ENCODE peak calls at places on chromosomes 13 and 19, in six cellular contexts. G, M, Z, C, K and F are unnamed samples.
A peak's percentile ranks its signal among the peaks of the same experiment; 100 is the strongest.

GRCh38 chr19:5058456-5059190 is 89.7 kb downstream of the KDM4B start:
- DNase-seq in G (peak; percentile 41), M (no peak), Z (no peak), C (peak; percentile 38), K (no peak), F (peak; percentile 57)

GRCh38 chr13:21657538-21657937 is 13.3 kb upstream of the FGF9 start:
- DNase-seq in G (peak; percentile 94), M (peak; percentile 75), Z (peak; percentile 42), C (peak; percentile 34), K (no peak), F (peak; percentile 85)

GRCh38 chr19:31342926-31343325 is 6.3 kb downstream of the TSHZ3 start:
- DNase-seq in G (no peak), M (no peak), Z (no peak), C (no peak), K (no peak), F (no peak)

GRCh38 chr19:33399745-33400681 is 26.5 kb downstream of the CEBPG start:
- DNase-seq in G (no peak), M (no peak), Z (no peak), C (no peak), K (no peak), F (no peak)

GRCh38 chr19:49145485-49146407 is 9.4 kb downstream of the HRC start:
- DNase-seq in G (peak; percentile 71), M (peak; percentile 57), Z (peak; percentile 83), C (peak; percentile 86), K (peak; percentile 62), F (peak; percentile 82)

GRCh38 chr13:88717946-88718345 is 1046.8 kb downstream of the SLITRK5 start:
- DNase-seq in G (no peak), M (no peak), Z (no peak), C (no peak), K (no peak), F (no peak)

GRCh38 chr13:48401480-48401879 is 11.4 kb downstream of the LPAR6 start:
- DNase-seq in G (no peak), M (no peak), Z (no peak), C (no peak), K (no peak), F (no peak)

GRCh38 chr13:82654851-82655517 is 1227.3 kb downstream of the SLITRK1 start:
- DNase-seq in G (peak; percentile 82), M (peak; percentile 37), Z (no peak), C (peak; percentile 73), K (no peak), F (peak; percentile 54)

GRCh38 chr13:44300895-44301638 is 72.6 kb upstream of the SERP2 start:
- DNase-seq in G (peak; percentile 87), M (peak; percentile 94), Z (peak; percentile 23), C (peak; percentile 86), K (peak; percentile 36), F (no peak)

GRCh38 chr19:38526430-38526829 is 91.3 kb downstream of the MAP4K1 start:
- DNase-seq in G (no peak), M (no peak), Z (no peak), C (no peak), K (no peak), F (no peak)

GRCh38 chr13:112684041-112684440 is 5.8 kb upstream of the ATP11A start:
- DNase-seq in G (no peak), M (no peak), Z (no peak), C (no peak), K (no peak), F (no peak)

GRCh38 chr19:18097993-18098890 is 664 bp downstream of the MAST3 start:
- DNase-seq in G (no peak), M (no peak), Z (no peak), C (no peak), K (no peak), F (peak; percentile 13)

GRCh38 chr13:106981050-106981449 is 413.1 kb upstream of the ARGLU1 start:
- DNase-seq in G (no peak), M (no peak), Z (no peak), C (no peak), K (no peak), F (no peak)

GRCh38 chr13:98349731-98350305 is 172.7 kb upstream of the RNF113B start:
- DNase-seq in G (no peak), M (no peak), Z (no peak), C (no peak), K (no peak), F (no peak)

GRCh38 chr19:38564981-38565685 is 52.6 kb downstream of the MAP4K1 start:
- DNase-seq in G (no peak), M (no peak), Z (no peak), C (peak; percentile 5), K (no peak), F (no peak)

GRCh38 chr13:78972561-78972960 is 313.6 kb upstream of the OBI1 start:
- DNase-seq in G (no peak), M (no peak), Z (no peak), C (no peak), K (no peak), F (no peak)

GRCh38 chr19:42850981-42851717 is 28.4 kb downstream of the PSG1 start:
- DNase-seq in G (peak; percentile 98), M (peak; percentile 93), Z (peak; percentile 94), C (peak; percentile 73), K (peak; percentile 85), F (peak; percentile 75)

GRCh38 chr13:79812070-79812850 is 331.3 kb downstream of the NDFIP2 start:
- DNase-seq in G (no peak), M (no peak), Z (no peak), C (no peak), K (no peak), F (no peak)

GRCh38 chr19:13055213-13056051 is 47.2 kb downstream of the LYL1 start:
- DNase-seq in G (peak; percentile 89), M (peak; percentile 96), Z (peak; percentile 82), C (peak; percentile 98), K (peak; percentile 77), F (peak; percentile 83)

GRCh38 chr19:18488838-18489626 is 32.8 kb downstream of the ELL start:
- DNase-seq in G (no peak), M (no peak), Z (peak; percentile 27), C (no peak), K (no peak), F (no peak)

GRCh38 chr13:113307491-113307890 is 10.5 kb downstream of the LAMP1 start:
- DNase-seq in G (peak; percentile 57), M (no peak), Z (no peak), C (no peak), K (no peak), F (no peak)

GRCh38 chr13:41791056-41791455 is 169.9 kb downstream of the VWA8 start:
- DNase-seq in G (peak; percentile 24), M (no peak), Z (no peak), C (peak; percentile 40), K (no peak), F (no peak)

GRCh38 chr13:48626726-48627451 is 26.8 kb upstream of the CYSLTR2 start:
- DNase-seq in G (no peak), M (no peak), Z (no peak), C (peak; percentile 64), K (no peak), F (no peak)

GRCh38 chr13:26855921-26856320 is 95.3 kb upstream of the GPR12 start:
- DNase-seq in G (no peak), M (peak; percentile 1), Z (no peak), C (no peak), K (no peak), F (no peak)

GRCh38 chr13:42720116-42720857 is 61.1 kb upstream of the FAM216B start:
- DNase-seq in G (peak; percentile 99), M (peak; percentile 89), Z (peak; percentile 74), C (peak; percentile 99), K (peak; percentile 99), F (peak; percentile 77)

GRCh38 chr19:10193666-10194499 is 870 bp downstream of the DNMT1 start:
- DNase-seq in G (peak; percentile 76), M (peak; percentile 70), Z (peak; percentile 62), C (peak; percentile 35), K (no peak), F (peak; percentile 62)

GRCh38 chr19:46840157-46840942 is 10.3 kb downstream of the AP2S1 start:
- DNase-seq in G (peak; percentile 70), M (peak; percentile 61), Z (peak; percentile 57), C (peak; percentile 78), K (no peak), F (peak; percentile 63)

GRCh38 chr13:31965361-31966066 is 66.1 kb upstream of the FRY start:
- DNase-seq in G (peak; percentile 84), M (peak; percentile 70), Z (peak; percentile 74), C (peak; percentile 61), K (no peak), F (peak; percentile 25)

GRCh38 chr13:44853641-44854040 is 135.6 kb downstream of the NUFIP1 start:
- DNase-seq in G (no peak), M (no peak), Z (peak; percentile 36), C (peak; percentile 21), K (no peak), F (no peak)

GRCh38 chr13:45781553-45782326 is 69.8 kb downstream of the SIAH3 start:
- DNase-seq in G (no peak), M (peak; percentile 16), Z (peak; percentile 22), C (peak; percentile 3), K (no peak), F (no peak)

GRCh38 chr13:36745436-36745835 is 71.6 kb downstream of the SERTM1 start:
- DNase-seq in G (no peak), M (no peak), Z (no peak), C (no peak), K (no peak), F (no peak)

GRCh38 chr13:92414851-92415250 is 811.8 kb upstream of the GPC6 start:
- DNase-seq in G (no peak), M (no peak), Z (no peak), C (no peak), K (no peak), F (no peak)

GRCh38 chr13:21137696-21138095 is 38.7 kb downstream of the SKA3 start:
- DNase-seq in G (peak; percentile 49), M (peak; percentile 51), Z (peak; percentile 24), C (peak; percentile 34), K (no peak), F (no peak)

GRCh38 chr13:43014162-43014561 is 9.2 kb upstream of the DNAJC15 start:
- DNase-seq in G (no peak), M (no peak), Z (no peak), C (no peak), K (no peak), F (no peak)